ENCODE peak calls at places on chromosomes 6 and 20, in nine cellular contexts. W is HS-5; D is activated T-helper 1 cell treated with anti-CD3 and anti-CD28 coated beads, Interleukin-12 subunit alpha, Interleukin-12 subunit beta, Interleukin-2, Interleukin-4 antibody, amounts not matched to agents 30 ng/mL and 10 ng/mL and 1 ng/mL, durations not matched to agents 14 hours and 24 hours and 36 hours; M is T1000; U is substantia nigra; I is activated gamma-delta T cell treated with Interleukin-2 at 50 U/mL for 16 hours; Y is tibial artery; B is fibroblast of the conjunctiva; C is stimulated activated CD4-positive, alpha-beta T cell treated with anti-CD3 and anti-CD28 coated beads, Interleukin-15, amount 100 ng/mL, for 1 hour. T is an unnamed sample.

GRCh38 chr6:116530436-116530835 is 15.0 kb downstream of the TRAPPC3L start:
- DNase-seq in W (no peak), D (no peak), M (no peak), U (no peak), I (no peak), Y (no peak), B (no peak), C (no peak), T (no peak)

GRCh38 chr6:105941616-105942412 is 144.3 kb upstream of the PRDM1 start:
- DNase-seq in W (peak), D (no peak), M (no peak), U (no peak), I (no peak), Y (no peak), B (no peak), C (no peak), T (no peak)

GRCh38 chr6:87340230-87340629 is 4.4 kb upstream of the C6orf163 start:
- DNase-seq in W (no peak), D (no peak), M (no peak), U (no peak), I (no peak), Y (no peak), B (no peak), C (no peak), T (no peak)

GRCh38 chr6:2231438-2231837 is 14.0 kb downstream of the GMDS start:
- DNase-seq in W (no peak), D (no peak), M (no peak), U (no peak), I (no peak), Y (no peak), B (no peak), C (no peak), T (no peak)

GRCh38 chr6:55675936-55676335 is 96.9 kb upstream of the HMGCLL1 start:
- DNase-seq in W (no peak), D (no peak), M (no peak), U (no peak), I (no peak), Y (no peak), B (no peak), C (no peak), T (no peak)

GRCh38 chr6:44332585-44332984 is 9.9 kb upstream of the SPATS1 start:
- DNase-seq in W (no peak), D (no peak), M (no peak), U (no peak), I (no peak), Y (no peak), B (no peak), C (no peak), T (no peak)

GRCh38 chr6:114000066-114000465 is 29.1 kb upstream of the HDAC2 start:
- DNase-seq in W (peak), D (no peak), M (peak), U (no peak), I (no peak), Y (no peak), B (no peak), C (no peak), T (no peak)

GRCh38 chr6:28353981-28354676 is 4.4 kb downstream of the ZKSCAN3 start:
- DNase-seq in W (no peak), D (no peak), M (no peak), U (peak), I (no peak), Y (no peak), B (no peak), C (no peak), T (no peak)

GRCh38 chr6:28980797-28981390 is 24.2 kb downstream of the ZNF311 start:
- DNase-seq in W (no peak), D (peak), M (peak), U (no peak), I (no peak), Y (no peak), B (peak), C (no peak), T (peak)

GRCh38 chr20:37838769-37839431 is 64.0 kb upstream of the VSTM2L start:
- DNase-seq in W (no peak), D (no peak), M (no peak), U (no peak), I (no peak), Y (no peak), B (no peak), C (no peak), T (no peak)

GRCh38 chr6:31581511-31582229 is 554 bp downstream of the LTB start:
- DNase-seq in W (no peak), D (no peak), M (no peak), U (no peak), I (no peak), Y (no peak), B (no peak), C (no peak), T (peak)

GRCh38 chr20:59940956-59941294 is 736 bp downstream of the FAM217B start:
- DNase-seq in W (no peak), D (no peak), M (no peak), U (no peak), I (no peak), Y (no peak), B (no peak), C (no peak), T (no peak)

GRCh38 chr6:158219229-158219628 is 51.1 kb downstream of the GTF2H5 start:
- DNase-seq in W (peak), D (no peak), M (no peak), U (no peak), I (no peak), Y (no peak), B (peak), C (no peak), T (no peak)

GRCh38 chr6:4358414-4359107 is 223.2 kb upstream of the ECI2 start:
- DNase-seq in W (peak), D (no peak), M (peak), U (peak), I (no peak), Y (peak), B (peak), C (no peak), T (peak)

GRCh38 chr20:19609642-19610223 is 148.3 kb upstream of the RIN2 start:
- DNase-seq in W (no peak), D (no peak), M (no peak), U (no peak), I (no peak), Y (no peak), B (no peak), C (no peak), T (no peak)

GRCh38 chr20:24961384-24962181 is 12.5 kb downstream of the CST7 start:
- DNase-seq in W (no peak), D (no peak), M (no peak), U (no peak), I (no peak), Y (no peak), B (no peak), C (no peak), T (no peak)

GRCh38 chr6:142462260-142462659 is 160.5 kb downstream of the ADGRG6 start:
- DNase-seq in W (no peak), D (no peak), M (no peak), U (no peak), I (no peak), Y (no peak), B (no peak), C (no peak), T (no peak)

GRCh38 chr6:148240463-148240845 is 102.2 kb upstream of the SASH1 start:
- DNase-seq in W (no peak), D (no peak), M (no peak), U (no peak), I (no peak), Y (no peak), B (no peak), C (no peak), T (no peak)

GRCh38 chr6:30075094-30075986 is at the start of gene RNF39:
- DNase-seq in W (no peak), D (no peak), M (no peak), U (no peak), I (no peak), Y (no peak), B (no peak), C (no peak), T (peak)

GRCh38 chr6:101605874-101606273 is 212.4 kb downstream of the GRIK2 start:
- DNase-seq in W (no peak), D (no peak), M (no peak), U (no peak), I (no peak), Y (no peak), B (no peak), C (no peak), T (no peak)

T was measured in cerebellum.